ENCODE peak calls at places on chromosomes 5 and 9, in six cellular contexts. Q, W, S, M, G and D are unnamed samples.

GRCh38 chr5:102796014-102796413 is 40.9 kb downstream of the PAM start:
- DNase-seq in Q (no peak), W (no peak), S (no peak), M (no peak), G (no peak), D (no peak)

GRCh38 chr5:101153526-101153925 is 250.4 kb upstream of the ST8SIA4 start:
- DNase-seq in Q (no peak), W (no peak), S (no peak), M (no peak), G (no peak), D (no peak)

GRCh38 chr9:129458155-129458661 is 162.7 kb downstream of the C9orf50 start:
- DNase-seq in Q (no peak), W (peak), S (peak), M (no peak), G (no peak), D (peak)

GRCh38 chr9:104780796-104781395 is 17.0 kb downstream of the NIPSNAP3B start:
- DNase-seq in Q (no peak), W (peak), S (no peak), M (no peak), G (no peak), D (peak)

GRCh38 chr5:122972877-122973276 is 63.6 kb downstream of the PPIC start:
- DNase-seq in Q (no peak), W (no peak), S (no peak), M (no peak), G (no peak), D (peak)

GRCh38 chr5:2993771-2994170 is 242.3 kb upstream of the IRX2 start:
- DNase-seq in Q (no peak), W (no peak), S (no peak), M (no peak), G (no peak), D (no peak)

GRCh38 chr5:15943487-15943886 is 236.1 kb downstream of the MARCHF11 start:
- DNase-seq in Q (no peak), W (no peak), S (no peak), M (no peak), G (no peak), D (peak)

GRCh38 chr9:127519301-127520166 is 68.2 kb downstream of the LRSAM1 start:
- DNase-seq in Q (no peak), W (no peak), S (no peak), M (peak), G (peak), D (peak)

GRCh38 chr5:149757956-149758355 is 27.8 kb downstream of the PPARGC1B start:
- DNase-seq in Q (no peak), W (no peak), S (no peak), M (no peak), G (no peak), D (no peak)

GRCh38 chr5:32387176-32387575 is 57.4 kb downstream of the ZFR start:
- DNase-seq in Q (no peak), W (no peak), S (no peak), M (no peak), G (no peak), D (no peak)

GRCh38 chr5:133664422-133664821 is 52.1 kb upstream of the FSTL4 start:
- DNase-seq in Q (no peak), W (no peak), S (no peak), M (no peak), G (no peak), D (peak)